ENCODE peak calls at places on chromosomes 6 and 20, in four cellular contexts. One of them, this sample, is unnamed.

GRCh38 chr6:135014353-135014832 is 40.2 kb downstream of the HBS1L start:
- DNase-seq in OCI-LY7: no peak
- DNase-seq in stomach: no peak
- DNase-seq in endothelial cell: no peak
- DNase-seq in this sample: no peak

GRCh38 chr20:12023169-12023795 is 105.6 kb downstream of the BTBD3 start:
- DNase-seq in OCI-LY7: peak
- DNase-seq in stomach: no peak
- DNase-seq in endothelial cell: no peak
- DNase-seq in this sample: no peak

GRCh38 chr6:53058388-53058890 is 6.8 kb upstream of the FBXO9 start:
- DNase-seq in OCI-LY7: no peak
- DNase-seq in stomach: no peak
- DNase-seq in endothelial cell: no peak
- DNase-seq in this sample: no peak

GRCh38 chr6:14661188-14661587 is 543.6 kb downstream of the CD83 start:
- DNase-seq in stomach: no peak
- DNase-seq in OCI-LY7: peak
- DNase-seq in endothelial cell: no peak
- DNase-seq in this sample: no peak

GRCh38 chr6:69835414-69836179 is 30.8 kb upstream of the COL19A1 start:
- DNase-seq in stomach: no peak
- DNase-seq in OCI-LY7: peak
- DNase-seq in endothelial cell: peak
- DNase-seq in this sample: peak

GRCh38 chr6:154868143-154868594 is 126.9 kb upstream of the TIAM2 start:
- DNase-seq in OCI-LY7: peak
- DNase-seq in stomach: no peak
- DNase-seq in endothelial cell: no peak
- DNase-seq in this sample: peak

GRCh38 chr20:50297498-50298348 is 107.1 kb downstream of the CEBPB start:
- DNase-seq in stomach: no peak
- DNase-seq in OCI-LY7: peak
- DNase-seq in endothelial cell: no peak
- DNase-seq in this sample: no peak

GRCh38 chr20:22795897-22796296 is 211.5 kb upstream of the FOXA2 start:
- DNase-seq in stomach: peak
- DNase-seq in endothelial cell: no peak
- DNase-seq in OCI-LY7: no peak
- DNase-seq in this sample: peak

GRCh38 chr6:25866011-25866410 is 8.0 kb downstream of the SLC17A3 start:
- DNase-seq in stomach: no peak
- DNase-seq in endothelial cell: no peak
- DNase-seq in OCI-LY7: no peak
- DNase-seq in this sample: no peak

GRCh38 chr20:56630506-56631317 is 1.6 kb downstream of the TFAP2C start:
- DNase-seq in OCI-LY7: no peak
- DNase-seq in endothelial cell: peak
- DNase-seq in stomach: no peak
- DNase-seq in this sample: no peak

GRCh38 chr6:12311106-12311505 is 20.9 kb downstream of the EDN1 start:
- DNase-seq in stomach: no peak
- DNase-seq in endothelial cell: no peak
- DNase-seq in OCI-LY7: no peak
- DNase-seq in this sample: peak
- TF ChIP-seq CTCF in stomach: no peak
- TF ChIP-seq CTCF in endothelial cell: no peak
- TF ChIP-seq CTCF in OCI-LY7: no peak
- TF ChIP-seq CTCF in this sample: peak

GRCh38 chr6:7617954-7618764 is 28.2 kb downstream of the SNRNP48 start:
- DNase-seq in endothelial cell: no peak
- DNase-seq in OCI-LY7: no peak
- DNase-seq in stomach: no peak
- DNase-seq in this sample: peak
- TF ChIP-seq CTCF in endothelial cell: no peak
- TF ChIP-seq CTCF in OCI-LY7: no peak
- TF ChIP-seq CTCF in stomach: no peak
- TF ChIP-seq CTCF in this sample: no peak

GRCh38 chr20:911882-912600 is 4.1 kb downstream of the ANGPT4 start:
- DNase-seq in endothelial cell: no peak
- DNase-seq in OCI-LY7: peak
- DNase-seq in stomach: no peak
- DNase-seq in this sample: no peak
- TF ChIP-seq CTCF in endothelial cell: no peak
- TF ChIP-seq CTCF in OCI-LY7: peak
- TF ChIP-seq CTCF in stomach: no peak
- TF ChIP-seq CTCF in this sample: no peak

GRCh38 chr6:87408721-87409155 is 966 bp downstream of the CFAP206 start:
- DNase-seq in stomach: no peak
- DNase-seq in endothelial cell: no peak
- DNase-seq in OCI-LY7: no peak
- DNase-seq in this sample: no peak

GRCh38 chr6:87407531-87407895 is 259 bp upstream of the CFAP206 start:
- DNase-seq in stomach: no peak
- DNase-seq in OCI-LY7: peak
- DNase-seq in endothelial cell: no peak
- DNase-seq in this sample: no peak

GRCh38 chr6:87407896-87408720 is at the start of gene CFAP206:
- DNase-seq in endothelial cell: peak
- DNase-seq in stomach: peak
- DNase-seq in OCI-LY7: peak
- DNase-seq in this sample: peak
- TF ChIP-seq CTCF in endothelial cell: no peak
- TF ChIP-seq CTCF in stomach: no peak
- TF ChIP-seq CTCF in OCI-LY7: peak
- TF ChIP-seq CTCF in this sample: peak

DNA sequence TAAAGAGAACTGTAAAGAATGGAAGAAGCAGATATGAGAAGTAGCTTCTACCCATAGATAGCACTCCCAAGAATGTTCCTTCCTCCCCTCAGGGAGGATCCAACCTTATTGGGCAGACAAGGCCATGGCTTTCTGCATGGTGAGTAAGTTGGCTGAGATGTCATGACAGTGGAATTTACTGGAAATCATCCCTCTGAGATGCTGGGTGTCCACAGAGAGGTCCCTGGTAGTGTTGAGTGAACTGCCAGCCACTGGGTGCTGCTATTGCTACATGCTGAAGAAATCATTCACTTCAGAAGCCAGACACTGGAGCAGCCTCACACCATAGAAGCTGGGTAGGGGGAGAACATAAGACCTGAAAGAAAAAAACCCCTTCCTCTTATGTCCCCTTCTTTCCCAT is 46.4 kb upstream of the FERMT1 start:
- DNase-seq in OCI-LY7: no peak
- DNase-seq in stomach: no peak
- DNase-seq in endothelial cell: no peak
- DNase-seq in this sample: peak
- TF ChIP-seq CTCF in OCI-LY7: peak
- TF ChIP-seq CTCF in stomach: no peak
- TF ChIP-seq CTCF in endothelial cell: no peak
- TF ChIP-seq CTCF in this sample: no peak

GRCh38 chr20:33401042-33401921 is at the start of gene CDK5RAP1:
- DNase-seq in endothelial cell: peak
- DNase-seq in stomach: peak
- DNase-seq in OCI-LY7: peak
- DNase-seq in this sample: peak
- TF ChIP-seq CTCF in endothelial cell: no peak
- TF ChIP-seq CTCF in stomach: no peak
- TF ChIP-seq CTCF in OCI-LY7: peak
- TF ChIP-seq CTCF in this sample: no peak

GRCh38 chr20:57902478-57902877 is 192.7 kb upstream of the PMEPA1 start:
- DNase-seq in stomach: no peak
- DNase-seq in OCI-LY7: no peak
- DNase-seq in endothelial cell: no peak
- DNase-seq in this sample: peak
- TF ChIP-seq CTCF in stomach: no peak
- TF ChIP-seq CTCF in OCI-LY7: no peak
- TF ChIP-seq CTCF in endothelial cell: no peak
- TF ChIP-seq CTCF in this sample: no peak

GRCh38 chr6:117602899-117603588 is 733 bp upstream of the GOPC start:
- DNase-seq in endothelial cell: no peak
- DNase-seq in stomach: no peak
- DNase-seq in OCI-LY7: no peak
- DNase-seq in this sample: no peak

GRCh38 chr6:117605169-117605826 is 3.0 kb upstream of the GOPC start:
- DNase-seq in OCI-LY7: peak
- DNase-seq in endothelial cell: peak
- DNase-seq in stomach: peak
- DNase-seq in this sample: peak

GRCh38 chr6:117601811-117602150 is 530 bp downstream of the GOPC start:
- DNase-seq in endothelial cell: no peak
- DNase-seq in OCI-LY7: peak
- DNase-seq in stomach: no peak
- DNase-seq in this sample: no peak

GRCh38 chr6:117600008-117600743 is 2.1 kb downstream of the GOPC start:
- DNase-seq in OCI-LY7: peak
- DNase-seq in stomach: no peak
- DNase-seq in endothelial cell: no peak
- DNase-seq in this sample: peak

GRCh38 chr6:117602151-117602898 is at the start of gene GOPC:
- DNase-seq in endothelial cell: peak
- DNase-seq in OCI-LY7: peak
- DNase-seq in stomach: peak
- DNase-seq in this sample: peak
- TF ChIP-seq CTCF in endothelial cell: no peak
- TF ChIP-seq CTCF in OCI-LY7: peak
- TF ChIP-seq CTCF in stomach: no peak
- TF ChIP-seq CTCF in this sample: no peak

GRCh38 chr6:3208775-3209113 is 18.7 kb downstream of the TUBB2B start:
- DNase-seq in endothelial cell: no peak
- DNase-seq in OCI-LY7: no peak
- DNase-seq in stomach: no peak
- DNase-seq in this sample: no peak

GRCh38 chr6:3211681-3212080 is 15.8 kb downstream of the TUBB2B start:
- DNase-seq in stomach: no peak
- DNase-seq in OCI-LY7: no peak
- DNase-seq in endothelial cell: no peak
- DNase-seq in this sample: no peak

GRCh38 chr6:3208096-3208774 is 19.2 kb downstream of the TUBB2B start:
- DNase-seq in OCI-LY7: no peak
- DNase-seq in endothelial cell: no peak
- DNase-seq in stomach: no peak
- DNase-seq in this sample: peak

GRCh38 chr6:3210024-3210610 is 17.3 kb downstream of the TUBB2B start:
- DNase-seq in stomach: no peak
- DNase-seq in OCI-LY7: no peak
- DNase-seq in endothelial cell: no peak
- DNase-seq in this sample: no peak

DNA sequence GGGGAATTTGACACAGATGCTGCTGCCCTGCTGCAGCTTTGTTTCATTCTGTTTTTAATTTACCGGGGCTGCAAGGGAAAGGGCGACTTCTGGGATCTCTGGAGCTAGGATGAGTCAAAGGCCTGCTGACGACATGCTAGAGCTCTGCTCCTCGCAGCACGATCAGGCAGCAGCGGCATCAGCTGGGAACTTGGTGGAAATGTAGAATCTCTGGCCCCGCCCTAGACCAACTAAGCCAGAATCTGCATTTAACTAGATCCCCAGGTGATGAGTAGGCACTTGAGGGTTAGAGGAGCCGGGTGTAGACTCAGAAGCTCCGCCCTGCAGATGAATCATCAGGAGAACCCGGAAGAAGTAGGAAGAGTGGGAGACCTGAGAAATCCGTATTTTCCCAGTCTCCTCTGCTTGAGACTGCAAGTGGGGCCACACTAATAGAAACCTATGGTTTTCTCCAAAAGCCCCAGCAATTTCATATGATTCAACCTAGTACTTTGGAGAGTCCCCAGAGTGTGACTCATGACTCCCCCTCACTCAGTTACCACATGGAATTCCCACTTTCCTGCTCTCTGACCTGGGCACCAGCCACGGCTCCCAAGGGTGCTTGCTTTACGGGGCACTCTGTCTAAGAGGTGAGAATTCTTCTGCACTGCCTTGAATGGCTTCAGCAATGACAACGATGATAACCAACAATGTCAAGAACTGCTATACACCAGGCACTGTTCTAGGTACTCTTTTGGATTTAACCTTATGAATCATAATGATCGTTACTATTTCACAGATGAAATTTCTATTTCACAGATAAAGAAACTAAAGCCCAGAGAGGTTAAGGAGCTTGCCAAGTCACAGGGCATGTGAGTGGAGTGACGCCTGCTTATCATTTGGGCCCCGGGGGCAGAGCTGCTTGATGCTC is 18.1 kb downstream of the TUBB2B start:
- DNase-seq in endothelial cell: no peak
- DNase-seq in OCI-LY7: peak
- DNase-seq in stomach: peak
- DNase-seq in this sample: peak
- TF ChIP-seq CTCF in endothelial cell: no peak
- TF ChIP-seq CTCF in OCI-LY7: no peak
- TF ChIP-seq CTCF in stomach: no peak
- TF ChIP-seq CTCF in this sample: no peak

This sample was measured in MCF 10A.